ENCODE peak calls at places on chromosomes 2 and 18, in six cellular contexts. Q is body of pancreas, R is upper lobe of right lung, D is tibial nerve, Y is AG04449, J is PC-3. O is an unnamed sample.

GRCh38 chr2:112229365-112229764 is 25.5 kb downstream of the ZC3H8 start:
- DNase-seq in D (no peak), Y (no peak), R (no peak), Q (peak; percentile 79), J (no peak), O (no peak)

GRCh38 chr2:239626971-239627598 is 226.3 kb upstream of the HDAC4 start:
- DNase-seq in R (no peak), Y (no peak), D (no peak), Q (no peak), J (no peak), O (no peak)

GRCh38 chr18:58639751-58640427 is 11.0 kb upstream of the ALPK2 start:
- DNase-seq in R (no peak), Q (no peak), J (peak; percentile 82), D (no peak), Y (no peak), O (no peak)

GRCh38 chr2:24740142-24740541 is 53.0 kb downstream of the PTRHD1 start:
- DNase-seq in Q (no peak), D (no peak), Y (no peak), J (no peak), R (no peak), O (no peak)

GRCh38 chr2:69141081-69141480 is 128.1 kb downstream of the ANTXR1 start:
- DNase-seq in D (peak; percentile 42), R (no peak), Q (no peak), J (no peak), Y (no peak), O (no peak)

GRCh38 chr2:100451734-100452133 is 18.5 kb upstream of the NMS start:
- DNase-seq in D (no peak), R (no peak), Y (no peak), J (peak; percentile 45), Q (no peak), O (no peak)

GRCh38 chr18:46169464-46169941 is 65.3 kb downstream of the HAUS1 start:
- DNase-seq in Q (no peak), J (peak; percentile 38), D (no peak), R (no peak), Y (no peak), O (no peak)

GRCh38 chr2:172701250-172701649 is 34.4 kb upstream of the RAPGEF4 start:
- DNase-seq in Q (no peak), Y (peak; percentile 33), J (peak; percentile 93), R (no peak), D (no peak), O (no peak)

GRCh38 chr18:78074400-78075020 is 824.9 kb downstream of the GALR1 start:
- DNase-seq in D (no peak), Y (no peak), J (no peak), R (no peak), Q (no peak), O (no peak)
- TF ChIP-seq CTCF in D (no peak), Y (no peak), J (no peak), R (peak; percentile 21), Q (no peak), O (no peak)

DNA sequence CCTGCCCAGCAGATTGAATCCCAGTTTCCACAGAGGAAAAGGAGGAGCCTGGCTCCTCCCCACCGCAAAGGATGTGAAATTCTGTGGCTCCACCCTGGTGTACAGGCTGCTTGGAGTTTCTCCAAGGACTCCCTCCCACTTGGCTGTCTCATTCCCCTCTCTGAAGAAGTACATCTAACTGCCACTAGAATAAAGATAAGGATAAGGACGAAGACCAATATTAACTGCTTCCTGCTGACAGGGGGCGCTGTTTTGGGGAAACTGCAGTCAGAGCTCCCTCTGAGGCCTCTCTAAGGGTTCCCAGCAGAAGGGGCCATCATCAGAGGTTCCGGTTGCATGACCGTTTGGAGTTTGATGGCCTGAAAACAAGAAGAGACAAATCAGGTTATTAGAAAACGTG is 790.9 kb downstream of the CPS1 start:
- DNase-seq in J (no peak), Y (no peak), D (no peak), R (no peak), Q (no peak), O (no peak)
- TF ChIP-seq CTCF in J (peak; percentile 47), Y (no peak), D (no peak), R (no peak), Q (no peak), O (no peak)

GRCh38 chr2:85131116-85131515 is 2.1 kb upstream of the TCF7L1 start:
- DNase-seq in Q (no peak), R (no peak), J (peak; percentile 21), Y (no peak), D (no peak), O (no peak)
- TF ChIP-seq CTCF in Q (no peak), R (peak; percentile 51), J (peak; percentile 56), Y (peak; percentile 65), D (no peak), O (no peak)

DNA sequence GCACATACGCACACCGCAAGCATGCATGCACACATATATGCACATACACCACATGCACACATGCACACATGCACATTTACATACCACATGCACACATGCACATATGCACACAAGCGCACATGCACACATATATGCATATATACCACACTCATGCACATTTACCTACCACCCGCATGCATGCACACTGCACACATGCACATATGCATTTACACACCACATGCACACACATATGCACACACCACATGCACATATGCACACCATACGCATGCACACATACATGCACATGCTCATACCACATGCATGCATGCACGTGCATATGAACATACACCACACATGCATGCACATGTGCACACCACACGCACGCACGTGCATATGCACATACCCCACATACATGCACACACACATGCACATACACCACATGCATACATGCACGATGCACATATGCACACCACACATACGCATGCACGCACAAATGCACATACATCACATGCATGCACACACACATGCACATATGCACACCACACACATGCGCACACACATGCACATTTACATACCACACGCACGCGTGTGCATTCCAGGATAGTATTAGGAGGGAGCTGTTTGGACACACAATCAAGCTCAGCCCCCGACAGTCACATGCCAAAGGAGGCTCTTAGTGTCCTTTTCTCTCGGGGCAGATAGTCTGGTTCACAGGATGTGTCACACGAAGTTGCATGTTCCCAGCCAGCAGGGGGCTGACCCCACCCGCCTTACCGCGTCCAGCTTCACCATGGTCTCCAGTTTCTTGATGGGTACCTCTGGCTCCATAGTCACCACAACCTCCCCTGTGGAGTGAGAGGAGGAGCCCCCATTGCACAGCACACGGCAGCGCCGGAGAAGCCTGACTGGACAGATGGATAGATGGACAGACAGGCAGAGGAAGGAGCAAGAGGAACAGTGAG is 5.9 kb downstream of the OTOF start:
- DNase-seq in D (no peak), J (no peak), Q (no peak), Y (no peak), R (no peak), O (no peak)
- TF ChIP-seq CTCF in D (no peak), J (peak; percentile 44), Q (no peak), Y (no peak), R (no peak), O (no peak)

GRCh38 chr2:98311771-98312545 is 34.3 kb upstream of the CNGA3 start:
- DNase-seq in R (no peak), J (no peak), Q (no peak), D (no peak), Y (no peak), O (no peak)
- TF ChIP-seq CTCF in R (no peak), J (no peak), Q (no peak), D (no peak), Y (no peak), O (no peak)

GRCh38 chr2:109507217-109507616 is 106.5 kb downstream of the SEPTIN10 start:
- DNase-seq in J (no peak), Y (no peak), Q (no peak), R (no peak), D (no peak), O (no peak)

GRCh38 chr2:109510136-109511028 is 103.4 kb downstream of the SEPTIN10 start:
- DNase-seq in J (peak; percentile 88), Y (no peak), R (peak; percentile 83), D (peak; percentile 93), Q (peak; percentile 78), O (peak; percentile 68)

GRCh38 chr2:109512076-109512475 is 101.7 kb downstream of the SEPTIN10 start:
- DNase-seq in R (no peak), Y (no peak), J (no peak), D (no peak), Q (no peak), O (no peak)

GRCh38 chr2:109511168-109511567 is 102.6 kb downstream of the SEPTIN10 start:
- DNase-seq in Y (no peak), D (no peak), J (no peak), R (no peak), Q (no peak), O (no peak)

DNA sequence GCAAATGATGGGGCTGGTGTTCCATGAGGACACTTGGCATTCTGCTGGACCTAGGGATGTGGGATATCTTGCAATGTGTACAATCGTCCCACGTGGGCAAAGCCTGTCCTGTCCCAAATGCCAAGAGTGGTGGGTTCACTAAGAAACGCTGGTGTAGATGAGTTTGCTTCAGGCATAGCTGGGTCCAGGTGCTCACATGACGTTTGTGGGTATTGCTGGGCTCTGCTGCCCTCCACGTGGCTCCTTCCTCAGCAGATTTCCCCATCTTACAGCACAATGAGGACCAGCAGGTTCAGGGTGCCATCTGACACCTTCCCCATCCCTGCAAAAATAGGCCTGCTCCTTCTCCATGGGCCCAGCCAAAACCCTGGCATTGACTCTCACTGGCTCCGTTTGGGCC is 105.9 kb downstream of the SEPTIN10 start:
- DNase-seq in D (no peak), J (no peak), Y (no peak), Q (no peak), R (no peak), O (no peak)
- TF ChIP-seq CTCF in D (no peak), J (no peak), Y (no peak), Q (no peak), R (no peak), O (no peak)

DNA sequence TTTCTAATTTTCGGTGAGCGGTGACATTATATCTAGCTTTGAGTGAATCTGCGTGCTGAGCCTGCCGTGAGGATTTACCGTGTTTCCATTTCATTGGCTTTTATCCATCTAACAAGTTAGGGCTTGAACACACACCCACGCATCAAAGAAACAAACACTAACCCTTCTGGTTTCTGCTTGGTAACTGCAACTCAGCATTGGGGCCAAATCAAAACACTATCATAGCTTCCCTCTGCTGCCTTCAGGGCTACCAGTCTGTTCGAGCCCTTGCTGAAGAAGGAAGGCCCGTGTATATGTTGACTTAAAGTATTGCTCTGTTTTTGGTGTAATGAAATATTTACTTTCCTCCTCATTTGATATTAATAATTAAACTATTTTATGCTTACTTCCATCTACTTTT is 227.2 kb downstream of the PHLPP1 start:
- DNase-seq in R (no peak), Y (no peak), Q (no peak), D (no peak), J (no peak), O (no peak)
- TF ChIP-seq CTCF in R (no peak), Y (no peak), Q (no peak), D (no peak), J (no peak), O (no peak)

DNA sequence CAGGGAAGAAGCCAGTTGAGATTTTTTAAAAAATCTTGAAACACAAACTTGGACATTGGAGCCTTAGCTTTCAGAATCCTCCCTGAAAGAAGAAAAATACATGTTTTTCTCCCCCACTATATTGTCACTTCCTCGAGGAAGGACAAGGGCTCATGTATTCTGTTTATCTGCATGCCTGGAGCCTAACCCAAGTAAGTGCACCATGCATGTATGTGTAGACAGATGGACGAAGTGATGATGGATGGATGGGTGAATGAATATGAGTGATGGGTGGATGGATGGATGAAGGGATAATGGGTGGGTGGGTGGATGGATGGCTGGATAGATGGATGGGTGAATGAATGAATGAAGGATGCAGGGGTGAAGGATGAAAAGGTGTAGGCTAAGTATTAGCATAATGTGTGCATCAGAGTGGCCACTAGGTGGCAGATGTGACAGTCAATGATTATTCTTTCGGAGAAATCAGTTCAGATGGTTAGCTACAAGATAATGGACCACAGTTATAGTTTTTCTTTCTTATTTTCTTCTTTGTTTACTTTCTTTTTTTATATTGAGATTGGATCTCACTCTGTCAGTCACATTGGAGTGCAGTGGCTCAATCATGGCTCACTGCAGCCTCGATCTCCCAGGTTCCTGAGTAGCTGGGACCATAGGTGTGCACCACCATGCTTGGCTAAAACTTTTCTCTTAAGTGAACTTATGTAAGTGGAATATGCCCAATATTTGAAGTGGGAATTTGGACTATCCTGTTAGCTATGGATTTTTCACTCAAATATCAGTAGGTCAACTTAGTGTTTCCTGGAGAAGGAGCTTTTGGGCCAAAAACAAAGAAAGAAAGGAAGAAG is 18.5 kb upstream of the CCDC93 start:
- DNase-seq in Y (no peak), J (peak; percentile 68), R (no peak), Q (peak; percentile 53), D (peak; percentile 71), O (no peak)
- TF ChIP-seq CTCF in Y (peak; percentile 69), J (peak; percentile 83), R (peak; percentile 86), Q (peak; percentile 86), D (peak; percentile 67), O (peak; percentile 80)

O was measured in CD4-positive, alpha-beta T cell.